ENCODE peak calls at places on chromosomes 13 and 19, in five cellular contexts. D is tibial nerve, I is SK-N-SH, O is right atrium auricular region, S is breast epithelium. G is an unnamed sample.
A peak's percentile ranks its signal among the peaks of the same experiment; 100 is the strongest.

GRCh38 chr13:30088312-30088855 is 219.0 kb downstream of the KATNAL1 start:
- DNase-seq in D (no peak), I (no peak), O (no peak), S (no peak), G (no peak)

GRCh38 chr19:7137120-7137519 is 67.6 kb downstream of the ZNF557 start:
- DNase-seq in D (no peak), I (no peak), O (no peak), S (no peak), G (no peak)

GRCh38 chr19:3249408-3249807 is 24.9 kb downstream of the CELF5 start:
- DNase-seq in D (no peak), I (peak; percentile 64), O (no peak), S (no peak), G (no peak)

GRCh38 chr13:110388141-110388943 is 81.3 kb downstream of the COL4A2 start:
- DNase-seq in D (no peak), I (peak; percentile 47), O (no peak), S (peak; percentile 50), G (no peak)

GRCh38 chr19:30214651-30215051 is 157.5 kb upstream of the ZNF536 start:
- DNase-seq in D (no peak), I (no peak), O (peak; percentile 50), S (no peak), G (no peak)

GRCh38 chr13:24356837-24357236 is 47.5 kb downstream of the C1QTNF9 start:
- DNase-seq in D (no peak), I (no peak), O (no peak), S (no peak), G (no peak)

GRCh38 chr13:80374453-80374852 is 33.5 kb upstream of the SPRY2 start:
- DNase-seq in D (peak; percentile 54), I (no peak), O (no peak), S (peak; percentile 82), G (no peak)

GRCh38 chr19:12766051-12766521 is 9.3 kb downstream of the HOOK2 start:
- DNase-seq in D (peak; percentile 57), I (no peak), O (peak; percentile 86), S (peak; percentile 77), G (peak; percentile 45)

GRCh38 chr19:16233836-16234551 is 36.3 kb downstream of the AP1M1 start:
- DNase-seq in D (peak; percentile 11), I (peak; percentile 31), O (no peak), S (no peak), G (no peak)

GRCh38 chr19:6608950-6609349 is 18.0 kb upstream of the CD70 start:
- DNase-seq in D (no peak), I (no peak), O (peak; percentile 54), S (no peak), G (no peak)

DNA sequence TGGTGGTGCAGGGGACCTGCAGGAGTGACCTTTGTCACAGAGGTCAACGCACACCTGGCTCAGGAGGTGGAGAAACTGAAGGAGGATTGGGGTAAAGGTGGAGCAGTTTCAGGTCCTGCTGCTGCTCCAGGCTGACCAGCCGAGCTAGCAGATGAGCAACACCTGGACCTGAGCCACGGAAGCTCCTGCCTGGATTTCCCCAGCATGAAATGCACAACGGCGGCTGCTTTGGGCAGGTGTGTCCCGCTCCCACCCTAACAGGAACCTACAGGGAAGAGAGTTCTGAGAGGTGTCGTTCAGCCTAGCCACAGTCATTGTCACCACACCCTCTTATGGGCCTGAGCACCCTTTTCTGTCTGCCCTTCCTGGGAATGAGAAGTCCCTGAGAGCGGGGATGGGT is 15.7 kb upstream of the CD177 start:
- DNase-seq in D (no peak), I (no peak), O (no peak), S (no peak), G (no peak)
- TF ChIP-seq CTCF in D (no peak), I (no peak), O (no peak), S (no peak), G (no peak)

GRCh38 chr19:1979642-1980041 is 35.9 kb downstream of the BTBD2 start:
- DNase-seq in D (no peak), I (no peak), O (no peak), S (no peak), G (no peak)

GRCh38 chr19:1980068-1980467 is 35.4 kb downstream of the BTBD2 start:
- DNase-seq in D (no peak), I (no peak), O (no peak), S (no peak), G (no peak)

GRCh38 chr19:1979017-1979416 is 36.5 kb downstream of the BTBD2 start:
- DNase-seq in D (no peak), I (no peak), O (no peak), S (no peak), G (no peak)

GRCh38 chr19:1981253-1981652 is 34.3 kb downstream of the BTBD2 start:
- DNase-seq in D (no peak), I (no peak), O (no peak), S (no peak), G (no peak)

GRCh38 chr19:1980782-1981181 is 34.7 kb downstream of the BTBD2 start:
- DNase-seq in D (no peak), I (no peak), O (no peak), S (no peak), G (no peak)
- H3K27ac ChIP-seq in D (peak overlapping the region; percentile 51), I (no peak overlapping the region), O (no peak overlapping the region), S (no peak overlapping the region), G (no peak overlapping the region)

DNA sequence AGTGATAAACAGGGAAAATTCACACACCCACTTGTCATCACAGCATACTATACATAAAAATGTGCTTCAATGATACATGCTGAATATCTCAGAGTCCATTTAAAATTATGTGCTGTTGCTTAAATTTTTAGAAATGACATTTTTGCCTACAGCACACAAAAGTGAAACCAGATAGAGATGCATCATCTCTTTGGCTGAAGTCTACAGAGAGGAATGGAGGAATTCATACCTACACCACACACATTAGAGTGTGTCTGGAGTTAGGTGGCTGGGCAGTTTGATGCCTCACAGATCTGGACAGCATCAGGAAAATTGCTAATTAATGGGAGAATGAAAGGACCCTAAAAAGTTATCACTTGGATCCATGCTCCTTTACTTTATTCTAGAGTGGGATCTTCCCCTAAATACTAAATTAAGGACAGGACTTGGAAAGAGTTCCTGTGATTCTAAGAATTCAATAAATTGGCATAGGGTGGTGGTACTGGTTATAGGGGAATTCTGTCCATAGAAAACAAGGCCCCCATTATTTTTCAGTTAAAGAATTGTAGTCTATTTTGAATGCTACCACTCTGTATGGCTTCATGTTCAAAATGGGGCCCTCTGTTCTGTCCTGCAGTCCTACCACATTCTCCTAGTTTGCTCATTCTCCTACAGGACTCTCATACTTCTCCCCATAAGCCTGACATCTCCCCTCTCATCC is 41.3 kb downstream of the RCBTB2 start:
- DNase-seq in D (no peak), I (no peak), O (no peak), S (no peak), G (no peak)
- H3K4me3 ChIP-seq in D (no peak overlapping the region), I (no peak overlapping the region), O (peak overlapping the region; percentile 44), S (peak overlapping the region; percentile 47), G (no peak overlapping the region)

DNA sequence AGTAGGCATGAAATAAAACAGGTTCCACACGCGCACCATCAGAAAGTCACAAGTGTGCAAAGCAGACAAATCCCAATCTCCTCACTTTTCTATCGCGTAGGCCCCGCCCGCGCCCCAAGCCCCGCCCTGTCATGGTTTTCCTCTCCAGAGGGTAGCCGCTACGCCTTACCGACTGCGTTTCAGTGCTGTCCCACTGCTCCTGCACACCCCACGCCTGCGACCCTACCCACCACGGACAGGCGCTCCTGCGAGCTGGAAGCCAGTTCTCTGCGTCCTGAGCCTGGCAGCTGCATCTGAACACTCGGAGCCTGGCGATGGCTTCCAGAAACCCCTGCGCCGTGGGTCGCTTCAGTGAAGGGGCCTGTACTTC is 379 bp upstream of the ZNF470 start:
- DNase-seq in D (no peak), I (peak; percentile 68), O (peak; percentile 57), S (peak; percentile 20), G (no peak)
- TF ChIP-seq CTCF in D (no peak), I (no peak), O (no peak), S (no peak), G (no peak)

GRCh38 chr13:27258637-27259377 is 7.4 kb downstream of the RPL21 start:
- DNase-seq in D (no peak), I (no peak), O (no peak), S (no peak), G (no peak)
- H3K27ac ChIP-seq in D (no peak overlapping the region), I (peak overlapping the region; percentile 4), O (no peak overlapping the region), S (peak overlapping the region; percentile 11), G (no peak overlapping the region)

GRCh38 chr13:99911069-99911964 is 60.2 kb downstream of the ZIC5 start:
- DNase-seq in D (no peak), I (no peak), O (no peak), S (no peak), G (no peak)

GRCh38 chr13:99907627-99908026 is 63.9 kb downstream of the ZIC5 start:
- DNase-seq in D (no peak), I (no peak), O (no peak), S (no peak), G (no peak)

GRCh38 chr13:99909836-99910619 is 61.5 kb downstream of the ZIC5 start:
- DNase-seq in D (no peak), I (no peak), O (no peak), S (no peak), G (no peak)

GRCh38 chr13:99908129-99908805 is 63.3 kb downstream of the ZIC5 start:
- DNase-seq in D (no peak), I (no peak), O (no peak), S (no peak), G (no peak)

GRCh38 chr13:99909097-99909835 is 62.3 kb downstream of the ZIC5 start:
- DNase-seq in D (no peak), I (no peak), O (no peak), S (no peak), G (no peak)
- H3K4me3 ChIP-seq in D (no peak overlapping the region), I (no peak overlapping the region), O (no peak overlapping the region), S (no peak overlapping the region), G (no peak overlapping the region)

GRCh38 chr19:1230585-1231489 is 7.0 kb downstream of the CBARP start:
- DNase-seq in D (no peak), I (peak; percentile 49), O (no peak), S (no peak), G (no peak)
- TF ChIP-seq CTCF in D (no peak), I (no peak), O (no peak), S (no peak), G (no peak)